ENCODE peak calls at places on chromosomes 2 and 18, in eight cellular contexts. J is uterus; M is CD8-positive, alpha-beta memory T cell; E is psoas muscle; B is fibroblast of mammary gland; I is fibroblast of lung; P is neuronal stem cell; D is bronchial epithelial cell. N is an unnamed sample.

GRCh38 chr2:40487592-40487991 is 35.7 kb upstream of the SLC8A1 start:
- DNase-seq in J (no peak), M (no peak), E (no peak), B (peak), I (no peak), P (no peak), D (no peak), N (no peak)

GRCh38 chr2:10382313-10383061 is 65.6 kb downstream of the ODC1 start:
- DNase-seq in J (no peak), M (peak), E (no peak), B (no peak), I (no peak), P (no peak), D (no peak), N (no peak)

GRCh38 chr2:219290381-219291171 is 11.4 kb downstream of the DNAJB2 start:
- DNase-seq in J (no peak), M (no peak), E (peak), B (no peak), I (no peak), P (no peak), D (no peak), N (no peak)

GRCh38 chr2:43136862-43137261 is 89.5 kb downstream of the ZFP36L2 start:
- DNase-seq in J (no peak), M (peak), E (no peak), B (no peak), I (no peak), P (no peak), D (no peak), N (no peak)

GRCh38 chr2:233813236-233814062 is 35.3 kb downstream of the MROH2A start:
- DNase-seq in J (no peak), M (peak), E (no peak), B (no peak), I (no peak), P (no peak), D (no peak), N (no peak)

GRCh38 chr18:23380001-23380550 is 73.0 kb upstream of the RIOK3 start:
- DNase-seq in J (no peak), M (no peak), E (no peak), B (no peak), I (no peak), P (no peak), D (peak), N (no peak)

GRCh38 chr18:24915547-24915946 is 436.4 kb downstream of the ZNF521 start:
- DNase-seq in J (no peak), M (no peak), E (no peak), B (peak), I (peak), P (no peak), D (peak), N (peak)

GRCh38 chr2:25421746-25422431 is 80.2 kb upstream of the DNMT3A start:
- DNase-seq in J (no peak), M (no peak), E (no peak), B (no peak), I (no peak), P (no peak), D (no peak), N (no peak)

GRCh38 chr2:241609859-241610793 is 26.8 kb downstream of the THAP4 start:
- DNase-seq in J (peak), M (peak), E (peak), B (peak), I (peak), P (peak), D (peak), N (peak)

GRCh38 chr2:118003396-118003824 is 10.5 kb downstream of the CCDC93 start:
- DNase-seq in J (no peak), M (peak), E (no peak), B (peak), I (peak), P (peak), D (peak), N (peak)

GRCh38 chr2:201831469-201831868 is 25.1 kb downstream of the CDK15 start:
- DNase-seq in J (no peak), M (no peak), E (no peak), B (peak), I (no peak), P (no peak), D (no peak), N (no peak)

GRCh38 chr2:196249171-196249570 is 77.8 kb upstream of the STK17B start:
- DNase-seq in J (no peak), M (no peak), E (no peak), B (peak), I (peak), P (no peak), D (no peak), N (no peak)

GRCh38 chr2:15034246-15034645 is 401.7 kb downstream of the LRATD1 start:
- DNase-seq in J (no peak), M (no peak), E (no peak), B (no peak), I (no peak), P (no peak), D (no peak), N (no peak)

GRCh38 chr2:237278593-237278992 is 135.4 kb downstream of the COL6A3 start:
- DNase-seq in J (peak), M (no peak), E (peak), B (peak), I (peak), P (no peak), D (no peak), N (no peak)

GRCh38 chr2:86783615-86784339 is 6.9 kb downstream of the CD8A start:
- DNase-seq in J (no peak), M (no peak), E (no peak), B (no peak), I (no peak), P (no peak), D (no peak), N (no peak)

GRCh38 chr2:157439792-157440186 is 4.1 kb downstream of the CYTIP start:
- DNase-seq in J (no peak), M (no peak), E (no peak), B (no peak), I (no peak), P (no peak), D (no peak), N (no peak)

GRCh38 chr2:35082072-35082471 is 1273.5 kb upstream of the CRIM1 start:
- DNase-seq in J (no peak), M (no peak), E (no peak), B (no peak), I (no peak), P (no peak), D (no peak), N (no peak)

GRCh38 chr2:11652555-11652954 is 17.4 kb downstream of the NTSR2 start:
- DNase-seq in J (no peak), M (no peak), E (no peak), B (no peak), I (no peak), P (no peak), D (no peak), N (no peak)

GRCh38 chr2:23639406-23639982 is 254.5 kb downstream of the KLHL29 start:
- DNase-seq in J (no peak), M (no peak), E (no peak), B (no peak), I (no peak), P (no peak), D (no peak), N (no peak)

GRCh38 chr2:85188852-85189251 is 55.7 kb downstream of the TCF7L1 start:
- DNase-seq in J (no peak), M (no peak), E (no peak), B (no peak), I (no peak), P (no peak), D (no peak), N (no peak)

GRCh38 chr2:208373460-208374089 is 33.0 kb upstream of the PTH2R start:
- DNase-seq in J (no peak), M (peak), E (no peak), B (peak), I (peak), P (peak), D (peak), N (no peak)

GRCh38 chr2:17249249-17249648 is 269.0 kb downstream of the RAD51AP2 start:
- DNase-seq in J (no peak), M (no peak), E (no peak), B (no peak), I (no peak), P (no peak), D (no peak), N (no peak)

GRCh38 chr2:188666503-188666902 is 307.7 kb upstream of the COL3A1 start:
- DNase-seq in J (no peak), M (no peak), E (no peak), B (no peak), I (no peak), P (no peak), D (no peak), N (no peak)

GRCh38 chr18:63319383-63320040 is at the start of gene BCL2:
- DNase-seq in J (no peak), M (no peak), E (no peak), B (peak), I (peak), P (no peak), D (no peak), N (no peak)
- H3K4me3 ChIP-seq in J (peak), M (peak), E (peak), B (peak), I (peak), P (peak), D (peak), N (peak)

GRCh38 chr2:226159875-226160479 is 639.6 kb downstream of the IRS1 start:
- DNase-seq in J (no peak), M (no peak), E (no peak), B (no peak), I (no peak), P (peak), D (no peak), N (no peak)
- H3K4me3 ChIP-seq in J (no peak), M (no peak), E (peak), B (no peak), I (no peak), P (no peak), D (no peak), N (no peak)

GRCh38 chr18:12403601-12404506 is 3.9 kb upstream of the PRELID3A start:
- DNase-seq in J (no peak), M (no peak), E (no peak), B (peak), I (peak), P (no peak), D (peak), N (peak)

GRCh38 chr18:12409466-12409865 is 1.7 kb downstream of the PRELID3A start:
- DNase-seq in J (no peak), M (no peak), E (no peak), B (no peak), I (no peak), P (no peak), D (no peak), N (no peak)

GRCh38 chr18:12405066-12405465 is 2.7 kb upstream of the PRELID3A start:
- DNase-seq in J (no peak), M (no peak), E (no peak), B (no peak), I (no peak), P (no peak), D (no peak), N (no peak)

GRCh38 chr18:12408247-12408869 is 629 bp downstream of the PRELID3A start:
- DNase-seq in J (no peak), M (no peak), E (no peak), B (peak), I (peak), P (no peak), D (no peak), N (no peak)

GRCh38 chr18:12406376-12407111 is 1.2 kb upstream of the PRELID3A start:
- DNase-seq in J (no peak), M (no peak), E (no peak), B (no peak), I (no peak), P (no peak), D (no peak), N (no peak)
- H3K4me3 ChIP-seq in J (no peak), M (no peak), E (no peak), B (no peak), I (no peak), P (no peak), D (no peak), N (no peak)

DNA sequence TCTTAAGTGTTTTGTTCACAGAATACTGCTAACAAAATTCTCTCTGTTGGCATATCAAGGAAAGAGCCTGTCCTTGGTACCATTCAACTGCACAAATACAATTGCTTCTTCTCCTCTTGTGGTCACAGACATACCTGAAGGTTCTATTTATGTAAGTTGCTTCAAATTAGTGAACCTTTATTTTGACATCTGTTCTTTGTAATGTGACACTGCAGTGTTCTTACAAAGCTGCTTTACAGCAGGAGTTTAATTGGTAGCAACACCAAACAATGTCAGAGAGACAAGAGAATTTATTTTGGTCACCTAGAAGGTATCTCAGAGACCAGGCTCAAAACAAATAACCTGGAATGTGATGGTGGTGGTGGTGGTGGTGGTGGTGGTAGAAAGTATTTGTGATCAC is 641.8 kb downstream of the ZEB2 start:
- DNase-seq in J (no peak), M (no peak), E (no peak), B (no peak), I (no peak), P (no peak), D (no peak), N (no peak)
- H3K4me3 ChIP-seq in J (no peak), M (no peak), E (no peak), B (no peak), I (no peak), P (no peak), D (no peak), N (no peak)

GRCh38 chr18:44743626-44744025 is 62.9 kb downstream of the SETBP1 start:
- DNase-seq in J (no peak), M (no peak), E (no peak), B (no peak), I (no peak), P (no peak), D (no peak), N (no peak)
- H3K4me3 ChIP-seq in J (no peak), M (no peak), E (no peak), B (no peak), I (no peak), P (no peak), D (no peak), N (no peak)

GRCh38 chr18:37565985-37566478 is 434 bp upstream of the CELF4 start:
- DNase-seq in J (no peak), M (no peak), E (peak), B (peak), I (peak), P (peak), D (peak), N (no peak)

GRCh38 chr18:37567061-37567993 is 1.7 kb upstream of the CELF4 start:
- DNase-seq in J (no peak), M (no peak), E (no peak), B (no peak), I (no peak), P (no peak), D (no peak), N (no peak)

GRCh38 chr18:37565138-37565984 is at the start of gene CELF4:
- DNase-seq in J (no peak), M (no peak), E (no peak), B (peak), I (peak), P (no peak), D (peak), N (no peak)

GRCh38 chr18:37567994-37568359 is 2.4 kb upstream of the CELF4 start:
- DNase-seq in J (no peak), M (no peak), E (no peak), B (no peak), I (no peak), P (no peak), D (no peak), N (no peak)

GRCh38 chr18:37566479-37567060 is 972 bp upstream of the CELF4 start:
- DNase-seq in J (no peak), M (no peak), E (no peak), B (no peak), I (no peak), P (no peak), D (no peak), N (no peak)
- H3K4me3 ChIP-seq in J (peak), M (no peak), E (peak), B (no peak), I (no peak), P (peak), D (peak), N (no peak)

N was measured in HFF-Myc.